ENCODE peak calls at places on chromosomes 12 and 14, in five cellular contexts. W is naive thymus-derived CD4-positive, alpha-beta T cell; S is OCI-LY7; L is tibial nerve; B is heart right ventricle. G is an unnamed sample.

GRCh38 chr12:74449872-74450271 is 87.8 kb upstream of the ATXN7L3B start:
- DNase-seq in W (no peak), S (no peak), L (no peak), B (no peak), G (no peak)

GRCh38 chr12:1920971-1921370 is 2.5 kb upstream of the CACNA2D4 start:
- DNase-seq in W (no peak), S (no peak), L (no peak), B (no peak), G (peak; percentile 65)

GRCh38 chr12:31710021-31710818 is 18.6 kb downstream of the AMN1 start:
- DNase-seq in W (no peak), S (no peak), L (no peak), B (no peak), G (no peak)

GRCh38 chr14:102659797-102660196 is 67.3 kb downstream of the RCOR1 start:
- DNase-seq in W (no peak), S (no peak), L (no peak), B (no peak), G (no peak)

GRCh38 chr12:69966839-69967238 is 141.8 kb downstream of the MYRFL start:
- DNase-seq in W (no peak), S (no peak), L (no peak), B (no peak), G (no peak)

GRCh38 chr14:100860556-100861187 is 34.8 kb downstream of the MEG3 start:
- DNase-seq in W (no peak), S (no peak), L (no peak), B (no peak), G (no peak)

GRCh38 chr12:5586201-5586600 is 154.3 kb downstream of the NTF3 start:
- DNase-seq in W (no peak), S (no peak), L (no peak), B (no peak), G (no peak)

GRCh38 chr12:92338671-92339070 is 193.0 kb upstream of the BTG1 start:
- DNase-seq in W (no peak), S (no peak), L (no peak), B (no peak), G (no peak)

GRCh38 chr12:12939888-12940287 is 12.1 kb downstream of the GPRC5D start:
- DNase-seq in W (no peak), S (no peak), L (no peak), B (no peak), G (no peak)

GRCh38 chr12:52214421-52214802 is 18.6 kb upstream of the KRT7 start:
- DNase-seq in W (no peak), S (no peak), L (no peak), B (no peak), G (no peak)

GRCh38 chr12:57618966-57619433 is 7.8 kb downstream of the ARHGEF25 start:
- DNase-seq in W (no peak), S (no peak), L (no peak), B (no peak), G (no peak)

GRCh38 chr12:78793982-78794381 is 70.6 kb upstream of the SYT1 start:
- DNase-seq in W (no peak), S (no peak), L (no peak), B (no peak), G (no peak)

GRCh38 chr12:63292476-63293228 is 141.7 kb upstream of the AVPR1A start:
- DNase-seq in W (no peak), S (no peak), L (no peak), B (no peak), G (no peak)

GRCh38 chr12:55935742-55936151 is 4.8 kb downstream of the DGKA start:
- DNase-seq in W (peak; percentile 22), S (no peak), L (no peak), B (peak; percentile 56), G (no peak)

GRCh38 chr14:58281969-58282368 is 16.4 kb upstream of the ARID4A start:
- DNase-seq in W (no peak), S (no peak), L (no peak), B (no peak), G (no peak)

GRCh38 chr12:1575287-1575798 is 19.0 kb downstream of the FBXL14 start:
- DNase-seq in W (no peak), S (no peak), L (no peak), B (no peak), G (no peak)

GRCh38 chr14:88785911-88786310 is 6.8 kb downstream of the EML5 start:
- DNase-seq in W (no peak), S (no peak), L (no peak), B (no peak), G (no peak)

GRCh38 chr14:55913324-55914035 is 204.7 kb upstream of the PELI2 start:
- DNase-seq in W (no peak), S (no peak), L (peak; percentile 49), B (peak; percentile 41), G (no peak)

GRCh38 chr14:53955671-53956426 is 776 bp downstream of the BMP4 start:
- DNase-seq in W (no peak), S (no peak), L (no peak), B (peak; percentile 70), G (peak; percentile 84)

GRCh38 chr12:64061868-64062375 is 160.2 kb downstream of the KICS2 start:
- DNase-seq in W (no peak), S (no peak), L (no peak), B (no peak), G (no peak)

GRCh38 chr14:32104308-32104707 is 27.2 kb downstream of the ARHGAP5 start:
- DNase-seq in W (no peak), S (no peak), L (no peak), B (no peak), G (no peak)

GRCh38 chr12:15472036-15472435 is 149.7 kb downstream of the PTPRO start:
- DNase-seq in W (no peak), S (no peak), L (no peak), B (no peak), G (no peak)

GRCh38 chr12:76026643-76027063 is 4.9 kb downstream of the PHLDA1 start:
- DNase-seq in W (no peak), S (no peak), L (no peak), B (no peak), G (no peak)

GRCh38 chr12:6684609-6685008 is 4.6 kb downstream of the ZNF384 start:
- DNase-seq in W (peak; percentile 59), S (peak; percentile 52), L (no peak), B (no peak), G (no peak)

GRCh38 chr14:74867673-74868072 is 8.3 kb downstream of the PROX2 start:
- DNase-seq in W (no peak), S (no peak), L (no peak), B (peak; percentile 20), G (peak; percentile 72)

GRCh38 chr12:49647280-49647679 is 23.9 kb downstream of the PRPF40B start:
- DNase-seq in W (no peak), S (no peak), L (no peak), B (no peak), G (no peak)

GRCh38 chr12:34300376-34301250 is 278.3 kb downstream of the ALG10 start:
- DNase-seq in W (no peak), S (no peak), L (no peak), B (no peak), G (no peak)

GRCh38 chr12:34302131-34302885 is 280.0 kb downstream of the ALG10 start:
- DNase-seq in W (no peak), S (no peak), L (no peak), B (no peak), G (no peak)

GRCh38 chr12:34303091-34303870 is 281.0 kb downstream of the ALG10 start:
- DNase-seq in W (no peak), S (no peak), L (no peak), B (no peak), G (no peak)

GRCh38 chr12:34299802-34300193 is 277.5 kb downstream of the ALG10 start:
- DNase-seq in W (no peak), S (no peak), L (no peak), B (no peak), G (no peak)

DNA sequence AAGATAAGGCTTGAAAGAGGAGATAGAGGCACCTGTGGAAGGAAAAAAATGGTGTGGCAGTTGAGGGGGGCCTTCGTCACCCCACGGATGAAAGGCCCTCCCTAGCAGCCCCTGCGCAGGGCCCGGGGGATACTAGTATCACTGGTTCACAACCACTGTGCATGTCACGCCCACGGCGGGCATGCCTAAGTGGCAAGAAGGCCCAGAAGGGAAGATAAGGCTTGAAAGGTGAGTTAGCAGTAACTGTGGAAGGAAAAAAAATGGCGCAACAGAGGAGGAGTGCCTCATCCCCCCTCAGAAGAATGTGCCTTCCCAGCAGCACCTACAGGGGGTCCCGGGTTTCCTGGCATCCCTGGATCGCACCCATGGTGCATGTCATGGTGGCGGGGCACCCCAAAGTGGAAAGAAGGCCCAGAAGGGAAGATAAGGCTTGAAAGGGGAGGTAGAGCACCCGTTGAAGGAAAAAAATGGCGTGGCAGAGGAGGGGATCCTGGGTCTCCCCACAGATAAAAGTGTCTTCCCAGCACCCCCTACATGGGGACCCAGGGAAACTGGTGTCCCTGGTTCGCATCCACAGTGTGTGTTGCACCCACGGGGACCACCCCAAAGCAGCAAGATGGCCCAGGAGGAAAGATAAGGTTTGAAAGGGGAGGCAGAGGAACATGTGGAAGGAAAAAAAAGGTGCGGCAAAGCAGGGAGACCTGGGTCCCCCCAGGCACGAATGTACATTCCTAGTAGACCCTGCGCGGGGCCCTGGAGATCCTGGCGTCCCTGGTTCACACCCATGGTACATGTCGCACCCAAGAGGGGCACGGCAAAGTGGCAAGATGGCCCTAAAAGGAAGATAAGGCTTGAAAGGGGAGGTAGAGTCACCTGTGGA is 279.2 kb downstream of the ALG10 start:
- DNase-seq in W (no peak), S (no peak), L (no peak), B (no peak), G (no peak)
- H3K4me1 ChIP-seq in W (no peaks in the 10 kb centered on the region), S (no peaks in the 10 kb centered on the region), L (no peaks in the 10 kb centered on the region), B (no peaks in the 10 kb centered on the region), G (no peaks in the 10 kb centered on the region)

GRCh38 chr12:122893208-122894151 is 2.4 kb downstream of the VPS37B start:
- DNase-seq in W (no peak), S (no peak), L (no peak), B (no peak), G (no peak)

GRCh38 chr12:122894173-122895121 is 1.5 kb downstream of the VPS37B start:
- DNase-seq in W (no peak), S (no peak), L (no peak), B (no peak), G (peak; percentile 64)

GRCh38 chr12:122895290-122895689 is 634 bp downstream of the VPS37B start:
- DNase-seq in W (no peak), S (no peak), L (no peak), B (no peak), G (no peak)

GRCh38 chr12:122889658-122890561 is 6.0 kb downstream of the VPS37B start:
- DNase-seq in W (no peak), S (no peak), L (no peak), B (no peak), G (no peak)

GRCh38 chr12:122891661-122892525 is 4.0 kb downstream of the VPS37B start:
- DNase-seq in W (no peak), S (no peak), L (no peak), B (no peak), G (no peak)
- H3K4me3 ChIP-seq in W (no peak overlapping the region), S (no peak overlapping the region), L (no peak overlapping the region), B (peak overlapping the region; percentile 14), G (peak overlapping the region; percentile 32)

GRCh38 chr12:113276946-113277500 is 55.8 kb downstream of the TPCN1 start:
- DNase-seq in W (no peak), S (no peak), L (no peak), B (no peak), G (no peak)
- H3K4me1 ChIP-seq in W (no peaks in the 10 kb centered on the region), S (no peaks in the 10 kb centered on the region), L (peaks cover 14% of the 10 kb centered on the region), B (peaks cover 26% of the 10 kb centered on the region), G (peaks cover 18% of the 10 kb centered on the region)

DNA sequence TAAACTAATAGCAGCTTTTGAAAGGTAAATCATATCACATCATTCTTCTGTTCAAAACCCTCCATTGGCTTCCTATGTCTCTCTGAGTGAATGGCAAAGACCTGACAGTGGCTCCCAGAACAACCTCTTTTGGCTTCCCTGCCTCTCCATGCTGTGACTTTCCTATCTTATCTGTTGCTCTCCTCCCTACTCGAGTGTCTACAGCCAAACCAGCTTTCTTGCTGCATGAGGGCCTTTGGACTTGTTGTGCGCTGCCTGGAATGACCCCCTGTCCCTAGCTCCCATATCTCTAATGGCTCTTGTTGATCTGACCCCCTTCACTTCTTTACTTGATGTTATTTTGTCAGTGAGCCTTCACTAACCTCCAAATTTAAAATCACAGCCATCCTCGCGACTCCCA is 2.5 kb downstream of the SYNE2 start:
- DNase-seq in W (no peak), S (no peak), L (no peak), B (no peak), G (no peak)
- H3K4me3 ChIP-seq in W (peak overlapping the region; percentile 5), S (peak overlapping the region; percentile 92), L (no peak overlapping the region), B (peak overlapping the region; percentile 70), G (no peak overlapping the region)